ENCODE peak calls at places on chromosomes 11 and 22, in seven cellular contexts. One of them, this sample, is unnamed.
A peak's percentile ranks its signal among the peaks of the same experiment; 100 is the strongest.

GRCh38 chr11:12845739-12846358 is 163.3 kb upstream of the RASSF10 start:
- DNase-seq in omental fat pad: no peak
- DNase-seq in NCI-H460: no peak
- DNase-seq in retinal pigment epithelial cell: no peak
- DNase-seq in hypothalamus: no peak
- DNase-seq in uterus: no peak
- DNase-seq in lower lobe of right lung: no peak
- DNase-seq in this sample: no peak

GRCh38 chr22:29369460-29369859 is 18.9 kb downstream of the AP1B1 start:
- DNase-seq in hypothalamus: peak; percentile 22
- DNase-seq in retinal pigment epithelial cell: peak; percentile 12
- DNase-seq in uterus: peak; percentile 54
- DNase-seq in omental fat pad: peak; percentile 27
- DNase-seq in lower lobe of right lung: peak; percentile 65
- DNase-seq in NCI-H460: peak; percentile 37
- DNase-seq in this sample: no peak

GRCh38 chr22:50613291-50613981 is 12.8 kb downstream of the MAPK8IP2 start:
- DNase-seq in hypothalamus: no peak
- DNase-seq in uterus: no peak
- DNase-seq in NCI-H460: peak; percentile 19
- DNase-seq in retinal pigment epithelial cell: no peak
- DNase-seq in lower lobe of right lung: peak; percentile 90
- DNase-seq in omental fat pad: no peak
- DNase-seq in this sample: peak; percentile 31

GRCh38 chr11:119696378-119697157 is 32.4 kb downstream of the NECTIN1 start:
- DNase-seq in retinal pigment epithelial cell: no peak
- DNase-seq in NCI-H460: no peak
- DNase-seq in omental fat pad: no peak
- DNase-seq in hypothalamus: no peak
- DNase-seq in uterus: no peak
- DNase-seq in lower lobe of right lung: no peak
- DNase-seq in this sample: peak; percentile 79

GRCh38 chr22:23752750-23753149 is 1.5 kb downstream of the VPREB3 start:
- DNase-seq in uterus: no peak
- DNase-seq in omental fat pad: no peak
- DNase-seq in hypothalamus: no peak
- DNase-seq in lower lobe of right lung: no peak
- DNase-seq in NCI-H460: no peak
- DNase-seq in retinal pigment epithelial cell: no peak
- DNase-seq in this sample: no peak

GRCh38 chr11:114289779-114290178 is 6.4 kb upstream of the NNMT start:
- DNase-seq in omental fat pad: no peak
- DNase-seq in hypothalamus: no peak
- DNase-seq in lower lobe of right lung: no peak
- DNase-seq in retinal pigment epithelial cell: no peak
- DNase-seq in NCI-H460: no peak
- DNase-seq in uterus: no peak
- DNase-seq in this sample: no peak

GRCh38 chr11:92276773-92277172 is 52.2 kb downstream of the FAT3 start:
- DNase-seq in uterus: no peak
- DNase-seq in retinal pigment epithelial cell: no peak
- DNase-seq in omental fat pad: no peak
- DNase-seq in lower lobe of right lung: no peak
- DNase-seq in hypothalamus: no peak
- DNase-seq in NCI-H460: no peak
- DNase-seq in this sample: no peak

GRCh38 chr22:37775785-37776638 is 31.7 kb upstream of the GCAT start:
- DNase-seq in hypothalamus: no peak
- DNase-seq in uterus: no peak
- DNase-seq in omental fat pad: no peak
- DNase-seq in lower lobe of right lung: no peak
- DNase-seq in NCI-H460: no peak
- DNase-seq in retinal pigment epithelial cell: no peak
- DNase-seq in this sample: no peak

GRCh38 chr11:134366279-134366678 is 34.5 kb downstream of the GLB1L2 start:
- DNase-seq in lower lobe of right lung: no peak
- DNase-seq in omental fat pad: no peak
- DNase-seq in uterus: no peak
- DNase-seq in hypothalamus: no peak
- DNase-seq in retinal pigment epithelial cell: no peak
- DNase-seq in NCI-H460: no peak
- DNase-seq in this sample: no peak

GRCh38 chr22:26524870-26525269 is 12.6 kb upstream of the TFIP11 start:
- DNase-seq in omental fat pad: no peak
- DNase-seq in NCI-H460: no peak
- DNase-seq in retinal pigment epithelial cell: no peak
- DNase-seq in hypothalamus: no peak
- DNase-seq in uterus: no peak
- DNase-seq in lower lobe of right lung: no peak
- DNase-seq in this sample: no peak